ENCODE peak calls at places on chromosome 19, in eight cellular contexts. Q is mucosa of descending colon, R is right lobe of liver, E is iPS DF 6.9, Z is left ventricle myocardium inferior, C is AG04450, F is esophagus muscularis mucosa, B is T-helper 17 cell. I is an unnamed sample. For H3K9me3, the result is how much of the 10 kb centered on the place peaks cover.

GRCh38 chr19:31676271-31677004 is 327.2 kb upstream of the TSHZ3 start:
- DNase-seq in E (peak), B (no peak), F (peak), Q (no peak), C (no peak), Z (no peak), R (no peak), I (peak)

GRCh38 chr19:1945899-1946298 is 4.9 kb downstream of the CSNK1G2 start:
- DNase-seq in F (no peak), Q (peak), E (peak), C (no peak), Z (no peak), B (no peak), R (no peak), I (peak)

GRCh38 chr19:6498294-6499036 is 3.6 kb downstream of the TUBB4A start:
- DNase-seq in R (no peak), E (no peak), Z (no peak), Q (no peak), F (no peak), B (no peak), C (no peak), I (no peak)

GRCh38 chr19:28596561-28597071 is 616.3 kb downstream of the UQCRFS1 start:
- DNase-seq in Q (no peak), E (no peak), C (no peak), Z (no peak), B (no peak), R (no peak), F (no peak), I (no peak)

GRCh38 chr19:49436381-49437017 is 4.8 kb downstream of the SLC17A7 start:
- DNase-seq in Q (no peak), Z (no peak), F (no peak), B (peak), R (no peak), C (no peak), E (peak), I (no peak)

GRCh38 chr19:12656899-12657571 is 9.5 kb downstream of the MAN2B1 start:
- DNase-seq in B (no peak), R (no peak), Q (no peak), Z (no peak), C (no peak), F (no peak), E (no peak), I (no peak)

GRCh38 chr19:29528946-29529645 is 3.3 kb downstream of the VSTM2B start:
- DNase-seq in B (no peak), C (no peak), Q (no peak), F (no peak), R (no peak), Z (no peak), E (no peak), I (no peak)

GRCh38 chr19:15300533-15301194 is 31.7 kb downstream of the BRD4 start:
- DNase-seq in B (no peak), E (no peak), C (peak), F (no peak), Q (no peak), Z (no peak), R (no peak), I (peak)

GRCh38 chr19:12611361-12611699 is 610 bp downstream of the ZNF791 start:
- DNase-seq in R (peak), E (peak), Z (peak), C (peak), Q (peak), B (no peak), F (peak), I (peak)

GRCh38 chr19:41909706-41910105 is 18.5 kb downstream of the ERFL start:
- DNase-seq in F (no peak), B (no peak), E (no peak), C (no peak), Q (no peak), R (no peak), Z (no peak), I (no peak)

GRCh38 chr19:49696865-49697264 is 5.9 kb downstream of the CPT1C start:
- DNase-seq in R (no peak), E (no peak), B (no peak), C (no peak), Q (no peak), F (no peak), Z (no peak), I (no peak)

GRCh38 chr19:35585844-35586243 is at the start of gene PMIS2:
- DNase-seq in C (no peak), F (no peak), B (no peak), Q (no peak), R (no peak), Z (no peak), E (peak), I (no peak)

GRCh38 chr19:13790354-13790753 is 4.9 kb upstream of the ZSWIM4 start:
- DNase-seq in F (no peak), C (no peak), Z (no peak), Q (no peak), B (no peak), E (no peak), R (no peak), I (no peak)

GRCh38 chr19:50233308-50233910 is 30.0 kb downstream of the MYH14 start:
- DNase-seq in Z (no peak), B (no peak), Q (no peak), E (no peak), R (no peak), F (no peak), C (no peak), I (no peak)

GRCh38 chr19:54905908-54906511 is at the start of gene NCR1:
- DNase-seq in B (no peak), E (no peak), C (no peak), R (no peak), Q (no peak), Z (no peak), F (no peak), I (no peak)

GRCh38 chr19:16897572-16898056 is 8.8 kb downstream of the F2RL3 start:
- DNase-seq in Z (no peak), Q (no peak), C (no peak), E (no peak), R (no peak), F (no peak), B (peak), I (no peak)

GRCh38 chr19:1324792-1325567 is 39.3 kb downstream of the EFNA2 start:
- DNase-seq in Z (peak), R (no peak), E (no peak), C (peak), F (no peak), Q (peak), B (no peak), I (peak)

GRCh38 chr19:16358456-16358855 is 33.8 kb downstream of the KLF2 start:
- DNase-seq in R (no peak), C (no peak), B (no peak), Z (no peak), F (no peak), Q (no peak), E (no peak), I (no peak)

GRCh38 chr19:19860756-19861390 is 4.8 kb upstream of the ZNF253 start:
- DNase-seq in C (no peak), E (peak), Q (no peak), Z (no peak), F (no peak), B (peak), R (no peak), I (peak)

GRCh38 chr19:51938936-51939335 is 11.7 kb downstream of the ZNF613 start:
- DNase-seq in Z (no peak), R (no peak), B (no peak), Q (no peak), C (no peak), E (no peak), F (no peak), I (no peak)
- H3K9me3 ChIP-seq in Z (half or more), R (under half), B (half or more), Q (half or more), C (under half), E (under half), F (half or more), I (under half)

DNA sequence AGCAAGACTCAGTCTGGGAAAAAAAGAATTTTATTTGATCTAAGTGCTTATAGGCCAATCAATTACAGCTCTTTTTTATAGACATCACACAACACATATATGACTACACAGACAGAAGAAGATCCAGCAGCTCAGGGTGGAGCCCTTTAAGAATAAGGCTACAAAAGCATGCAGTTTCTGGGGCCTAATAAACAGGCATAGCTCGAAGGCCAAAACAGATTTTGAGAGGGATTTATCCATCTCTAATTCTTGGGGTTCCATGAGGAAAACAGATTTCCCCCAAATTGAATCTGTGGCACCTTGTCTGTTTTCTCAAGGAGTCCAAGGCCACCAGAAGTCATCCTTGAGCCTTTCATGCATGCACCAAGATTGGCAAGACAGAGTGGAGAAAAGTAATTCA is 3.9 kb upstream of the ZNF550 start:
- DNase-seq in R (no peak), Q (no peak), F (no peak), B (no peak), E (no peak), C (no peak), Z (no peak), I (no peak)
- H3K9me3 ChIP-seq in R (under half), Q (half or more), F (half or more), B (under half), E (under half), C (under half), Z (half or more), I (under half)

DNA sequence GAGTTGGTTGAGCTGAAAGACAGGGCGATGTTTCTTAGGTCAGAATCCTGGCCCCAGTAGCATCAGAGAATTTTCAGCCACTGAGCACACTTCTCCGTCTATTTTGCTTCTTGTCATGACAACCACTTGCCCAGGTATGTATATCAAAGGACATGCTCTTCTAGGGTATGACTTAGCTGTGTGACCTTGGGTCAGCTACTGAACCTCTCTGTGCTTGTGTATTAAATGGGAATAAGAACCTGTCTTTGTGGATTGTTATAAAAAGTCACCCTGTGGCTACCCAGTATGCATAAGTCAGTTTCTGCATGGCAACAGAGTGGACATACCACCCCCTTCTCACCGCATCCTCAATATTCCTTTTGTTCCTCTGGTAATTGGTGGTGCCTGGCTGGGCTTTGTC is 26.1 kb downstream of the MBD3L1 start:
- DNase-seq in Q (no peak), R (no peak), E (no peak), F (no peak), B (no peak), C (no peak), Z (no peak), I (no peak)
- H3K9me3 ChIP-seq in Q (under half), R (under half), E (under half), F (under half), B (under half), C (under half), Z (under half), I (under half)

GRCh38 chr19:53576941-53577653 is 39.2 kb downstream of the ZNF331 start:
- DNase-seq in E (no peak), C (no peak), B (no peak), Q (no peak), Z (no peak), F (no peak), R (no peak), I (no peak)

DNA sequence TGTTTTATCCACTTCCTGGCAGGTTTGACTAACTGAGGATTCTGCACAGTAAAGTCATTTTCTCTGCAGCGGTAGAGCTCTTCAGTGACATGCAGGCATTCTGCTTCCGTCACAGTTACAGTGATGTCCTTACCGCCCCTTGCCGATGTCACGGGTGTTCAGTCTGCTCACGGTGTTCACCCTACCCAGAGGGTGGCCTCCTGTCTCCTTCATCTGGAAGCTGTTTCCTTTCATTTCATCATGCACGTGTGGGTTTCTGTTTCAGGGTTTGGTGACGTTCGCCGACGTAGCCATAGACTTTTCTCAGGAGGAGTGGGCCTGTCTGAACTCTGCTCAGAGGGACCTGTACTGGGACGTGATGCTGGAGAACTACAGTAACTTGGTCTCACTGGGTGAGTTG is 33.4 kb downstream of the ZNF331 start:
- DNase-seq in F (no peak), Z (no peak), R (no peak), Q (no peak), E (no peak), B (no peak), C (no peak), I (no peak)
- H3K9me3 ChIP-seq in F (under half), Z (under half), R (under half), Q (under half), E (under half), B (under half), C (under half), I (under half)

GRCh38 chr19:58097783-58098681 is at the start of gene ZSCAN18:
- DNase-seq in R (peak), Z (peak), E (peak), F (peak), B (peak), Q (peak), C (peak), I (peak)
- H3K9me3 ChIP-seq in R (under half), Z (half or more), E (under half), F (under half), B (under half), Q (under half), C (half or more), I (under half)

I was measured in fibroblast of lung.